ENCODE peak calls at places on chromosomes 13 and 19, in ten cellular contexts. J is stimulated activated CD4-positive, alpha-beta T cell treated with anti-CD3 and anti-CD28 coated beads, Interleukin-2, amount 100 ng/mL, for 48 hours; K is foreskin fibroblast; X is ovary; A is activated CD4-positive, alpha-beta T cell treated with anti-CD3 and anti-CD28 coated beads, Interleukin-2, amount 50 U/mL, for 1 hour; S is 8988T; M is neuronal stem cell; R is D341Med; C is COR-L47; U is activated CD8-positive, alpha-beta memory T cell treated with anti-CD3 and anti-CD28 coated beads, Interleukin-2, amount 50 U/mL, for 48 hours. I is an unnamed sample.

GRCh38 chr13:109725995-109726637 is 60.3 kb downstream of the IRS2 start:
- DNase-seq in J (no peak), K (no peak), X (no peak), A (no peak), S (no peak), M (no peak), R (no peak), C (no peak), U (no peak), I (no peak)

GRCh38 chr13:29808264-29808663 is 42.2 kb downstream of the UBL3 start:
- DNase-seq in J (no peak), K (no peak), X (no peak), A (no peak), S (no peak), M (no peak), R (no peak), C (no peak), U (no peak), I (no peak)

GRCh38 chr13:74132152-74132767 is 1.9 kb downstream of the KLF12 start:
- DNase-seq in J (no peak), K (peak), X (no peak), A (no peak), S (no peak), M (no peak), R (no peak), C (no peak), U (no peak), I (no peak)

GRCh38 chr19:48466571-48467325 is 2.4 kb upstream of the CYTH2 start:
- DNase-seq in J (no peak), K (peak), X (peak), A (no peak), S (no peak), M (no peak), R (peak), C (no peak), U (no peak), I (no peak)

GRCh38 chr19:3657395-3657769 is 30.8 kb upstream of the CACTIN start:
- DNase-seq in J (no peak), K (no peak), X (no peak), A (no peak), S (no peak), M (no peak), R (no peak), C (no peak), U (no peak), I (no peak)

GRCh38 chr13:38045278-38046048 is 175.9 kb upstream of the TRPC4 start:
- DNase-seq in J (no peak), K (peak), X (no peak), A (no peak), S (no peak), M (peak), R (peak), C (peak), U (no peak), I (peak)

GRCh38 chr13:47897411-47898050 is 103.5 kb downstream of the SUCLA2 start:
- DNase-seq in J (no peak), K (no peak), X (no peak), A (no peak), S (no peak), M (no peak), R (no peak), C (no peak), U (no peak), I (no peak)

GRCh38 chr19:1619094-1619439 is 13.8 kb upstream of the UQCR11 start:
- DNase-seq in J (no peak), K (no peak), X (no peak), A (no peak), S (no peak), M (no peak), R (peak), C (no peak), U (no peak), I (no peak)

GRCh38 chr13:21014666-21015170 is 46.7 kb downstream of the LATS2 start:
- DNase-seq in J (no peak), K (peak), X (peak), A (no peak), S (no peak), M (no peak), R (no peak), C (no peak), U (peak), I (peak)

GRCh38 chr13:110518150-110518525 is 43.4 kb downstream of the RAB20 start:
- DNase-seq in J (no peak), K (no peak), X (no peak), A (no peak), S (no peak), M (no peak), R (no peak), C (no peak), U (no peak), I (no peak)

GRCh38 chr19:29288276-29288675 is 75.3 kb upstream of the UQCRFS1 start:
- DNase-seq in J (no peak), K (no peak), X (no peak), A (no peak), S (no peak), M (no peak), R (no peak), C (no peak), U (no peak), I (no peak)

GRCh38 chr19:12890787-12891552 is at the start of gene GCDH:
- DNase-seq in J (peak), K (peak), X (peak), A (peak), S (peak), M (peak), R (peak), C (peak), U (peak), I (peak)

GRCh38 chr13:73754727-73755292 is 379.4 kb downstream of the KLF12 start:
- DNase-seq in J (peak), K (peak), X (no peak), A (no peak), S (no peak), M (peak), R (peak), C (peak), U (no peak), I (peak)

GRCh38 chr13:31663880-31664585 is 75.3 kb upstream of the RXFP2 start:
- DNase-seq in J (no peak), K (no peak), X (no peak), A (no peak), S (no peak), M (no peak), R (no peak), C (no peak), U (no peak), I (no peak)

GRCh38 chr19:19416280-19416679 is 10.8 kb downstream of the GATAD2A start:
- DNase-seq in J (no peak), K (no peak), X (no peak), A (no peak), S (no peak), M (no peak), R (no peak), C (no peak), U (no peak), I (no peak)

GRCh38 chr19:8097681-8098567 is 45.4 kb downstream of the CCL25 start:
- DNase-seq in J (no peak), K (no peak), X (no peak), A (no peak), S (no peak), M (no peak), R (no peak), C (no peak), U (no peak), I (no peak)